ENCODE peak calls at places on chromosomes 4 and X, in five cellular contexts. One of them, this sample, is unnamed. For H3K4me1 and H3K9me3, the result is how much of the 10 kb centered on the place peaks cover.

GRCh38 chrX:51804741-51805140 is 61.5 kb downstream of the GSPT2 start:
- DNase-seq in psoas muscle: no peak
- DNase-seq in heart right ventricle: no peak
- DNase-seq in PC-3: peak
- DNase-seq in astrocyte: no peak
- DNase-seq in this sample: no peak

GRCh38 chr4:7938513-7939376 is 916 bp downstream of the AFAP1 start:
- DNase-seq in psoas muscle: no peak
- DNase-seq in heart right ventricle: peak
- DNase-seq in PC-3: no peak
- DNase-seq in astrocyte: peak
- DNase-seq in this sample: peak

GRCh38 chr4:166174717-166175510 is 301.9 kb downstream of the TLL1 start:
- DNase-seq in psoas muscle: no peak
- DNase-seq in heart right ventricle: no peak
- DNase-seq in PC-3: peak
- DNase-seq in astrocyte: peak
- DNase-seq in this sample: no peak

GRCh38 chr4:83440148-83440814 is 15.3 kb downstream of the HELQ start:
- DNase-seq in psoas muscle: no peak
- DNase-seq in heart right ventricle: no peak
- DNase-seq in PC-3: no peak
- DNase-seq in astrocyte: no peak
- DNase-seq in this sample: no peak

GRCh38 chrX:45689971-45690370 is 489.3 kb upstream of the DIPK2B start:
- DNase-seq in psoas muscle: no peak
- DNase-seq in heart right ventricle: no peak
- DNase-seq in PC-3: no peak
- DNase-seq in astrocyte: no peak
- DNase-seq in this sample: no peak

GRCh38 chr4:68366600-68366999 is 16.7 kb upstream of the YTHDC1 start:
- DNase-seq in psoas muscle: no peak
- DNase-seq in heart right ventricle: no peak
- DNase-seq in PC-3: no peak
- DNase-seq in astrocyte: peak
- DNase-seq in this sample: no peak

GRCh38 chr4:51874551-51874950 is 31.6 kb downstream of the DCUN1D4 start:
- DNase-seq in psoas muscle: no peak
- DNase-seq in heart right ventricle: no peak
- DNase-seq in PC-3: no peak
- DNase-seq in astrocyte: no peak
- DNase-seq in this sample: no peak

GRCh38 chrX:48003367-48003757 is 427 bp downstream of the ZNF182 start:
- DNase-seq in psoas muscle: no peak
- DNase-seq in heart right ventricle: no peak
- DNase-seq in PC-3: no peak
- DNase-seq in astrocyte: no peak
- DNase-seq in this sample: no peak

GRCh38 chrX:103797691-103798090 is 21.1 kb downstream of the PLP1 start:
- DNase-seq in psoas muscle: no peak
- DNase-seq in heart right ventricle: no peak
- DNase-seq in PC-3: peak
- DNase-seq in astrocyte: peak
- DNase-seq in this sample: no peak

GRCh38 chrX:81021478-81021877 is 180.2 kb downstream of the HMGN5 start:
- DNase-seq in psoas muscle: no peak
- DNase-seq in heart right ventricle: no peak
- DNase-seq in PC-3: no peak
- DNase-seq in astrocyte: no peak
- DNase-seq in this sample: no peak

GRCh38 chr4:186009976-186010375 is 59.0 kb upstream of the TLR3 start:
- DNase-seq in psoas muscle: no peak
- DNase-seq in heart right ventricle: no peak
- DNase-seq in PC-3: no peak
- DNase-seq in astrocyte: no peak
- DNase-seq in this sample: no peak

GRCh38 chr4:20428410-20429160 is 176.9 kb downstream of the SLIT2 start:
- DNase-seq in psoas muscle: no peak
- DNase-seq in heart right ventricle: no peak
- DNase-seq in PC-3: peak
- DNase-seq in astrocyte: no peak
- DNase-seq in this sample: no peak

GRCh38 chrX:105190252-105190853 is 30.1 kb downstream of the TEX13A start:
- DNase-seq in psoas muscle: no peak
- DNase-seq in heart right ventricle: no peak
- DNase-seq in PC-3: peak
- DNase-seq in astrocyte: peak
- DNase-seq in this sample: peak

GRCh38 chrX:116232833-116233232 is 62.3 kb downstream of the AGTR2 start:
- DNase-seq in psoas muscle: no peak
- DNase-seq in heart right ventricle: no peak
- DNase-seq in PC-3: peak
- DNase-seq in astrocyte: peak
- DNase-seq in this sample: no peak

GRCh38 chr4:155612074-155612473 is 54.6 kb upstream of the GUCY1A1 start:
- DNase-seq in psoas muscle: no peak
- DNase-seq in heart right ventricle: no peak
- DNase-seq in PC-3: no peak
- DNase-seq in astrocyte: no peak
- DNase-seq in this sample: no peak

GRCh38 chr4:41146716-41147506 is 67.4 kb downstream of the APBB2 start:
- DNase-seq in psoas muscle: peak
- DNase-seq in heart right ventricle: no peak
- DNase-seq in PC-3: no peak
- DNase-seq in astrocyte: peak
- DNase-seq in this sample: peak

GRCh38 chrX:101658661-101659477 is 781 bp downstream of the ARMCX2 start:
- DNase-seq in psoas muscle: peak
- DNase-seq in heart right ventricle: peak
- DNase-seq in PC-3: peak
- DNase-seq in astrocyte: peak
- DNase-seq in this sample: no peak

GRCh38 chr4:42570221-42570620 is 86.7 kb downstream of the ATP8A1 start:
- DNase-seq in psoas muscle: peak
- DNase-seq in heart right ventricle: peak
- DNase-seq in PC-3: no peak
- DNase-seq in astrocyte: no peak
- DNase-seq in this sample: no peak

GRCh38 chr4:4289930-4290850 is at the start of the genes LYAR and ZBTB49:
- DNase-seq in psoas muscle: peak
- DNase-seq in heart right ventricle: peak
- DNase-seq in PC-3: peak
- DNase-seq in astrocyte: peak
- DNase-seq in this sample: peak

GRCh38 chr4:16860506-16860905 is 37.9 kb downstream of the LDB2 start:
- DNase-seq in psoas muscle: no peak
- DNase-seq in heart right ventricle: no peak
- DNase-seq in PC-3: no peak
- DNase-seq in astrocyte: peak
- DNase-seq in this sample: no peak

GRCh38 chr4:76523593-76523992 is 88.6 kb downstream of the SHROOM3 start:
- DNase-seq in psoas muscle: no peak
- DNase-seq in heart right ventricle: peak
- DNase-seq in PC-3: no peak
- DNase-seq in astrocyte: no peak
- DNase-seq in this sample: no peak

GRCh38 chrX:15416133-15416993 is 32.1 kb upstream of the VEGFD start:
- DNase-seq in psoas muscle: no peak
- DNase-seq in heart right ventricle: no peak
- DNase-seq in PC-3: no peak
- DNase-seq in astrocyte: peak
- DNase-seq in this sample: no peak

GRCh38 chrX:136251042-136251991 is at the start of gene MAP7D3:
- DNase-seq in psoas muscle: peak
- DNase-seq in heart right ventricle: peak
- DNase-seq in PC-3: no peak
- DNase-seq in astrocyte: no peak
- DNase-seq in this sample: peak

GRCh38 chr4:66572949-66573348 is 902.7 kb upstream of the EPHA5 start:
- DNase-seq in psoas muscle: no peak
- DNase-seq in heart right ventricle: no peak
- DNase-seq in PC-3: peak
- DNase-seq in astrocyte: peak
- DNase-seq in this sample: no peak

GRCh38 chr4:7328913-7329638 is 105.7 kb downstream of the PSAPL1 start:
- DNase-seq in psoas muscle: peak
- DNase-seq in heart right ventricle: peak
- DNase-seq in PC-3: peak
- DNase-seq in astrocyte: peak
- DNase-seq in this sample: no peak

GRCh38 chr4:42371306-42372063 is 25.8 kb upstream of the SHISA3 start:
- DNase-seq in psoas muscle: no peak
- DNase-seq in heart right ventricle: no peak
- DNase-seq in PC-3: peak
- DNase-seq in astrocyte: peak
- DNase-seq in this sample: peak

GRCh38 chr4:26861434-26862186 is 969 bp downstream of the STIM2 start:
- DNase-seq in psoas muscle: peak
- DNase-seq in heart right ventricle: peak
- DNase-seq in PC-3: peak
- DNase-seq in astrocyte: peak
- DNase-seq in this sample: peak
- H3K4me1 ChIP-seq in psoas muscle: half or more
- H3K4me1 ChIP-seq in heart right ventricle: half or more
- H3K4me1 ChIP-seq in PC-3: under half
- H3K4me1 ChIP-seq in astrocyte: under half
- H3K4me1 ChIP-seq in this sample: under half

GRCh38 chr4:91935217-91935616 is 368.5 kb upstream of the GRID2 start:
- DNase-seq in psoas muscle: no peak
- DNase-seq in heart right ventricle: no peak
- DNase-seq in PC-3: no peak
- DNase-seq in astrocyte: no peak
- DNase-seq in this sample: no peak
- H3K9me3 ChIP-seq in psoas muscle: under half
- H3K9me3 ChIP-seq in heart right ventricle: under half
- H3K9me3 ChIP-seq in PC-3: under half
- H3K9me3 ChIP-seq in astrocyte: under half
- H3K9me3 ChIP-seq in this sample: under half

GRCh38 chr4:1762264-1763010 is 30.7 kb upstream of the FGFR3 start:
- DNase-seq in psoas muscle: no peak
- DNase-seq in heart right ventricle: no peak
- DNase-seq in PC-3: no peak
- DNase-seq in astrocyte: no peak
- DNase-seq in this sample: no peak

GRCh38 chr4:1759818-1760223 is 33.3 kb upstream of the FGFR3 start:
- DNase-seq in psoas muscle: no peak
- DNase-seq in heart right ventricle: no peak
- DNase-seq in PC-3: no peak
- DNase-seq in astrocyte: no peak
- DNase-seq in this sample: no peak

GRCh38 chr4:1759170-1759817 is 33.8 kb upstream of the FGFR3 start:
- DNase-seq in psoas muscle: no peak
- DNase-seq in heart right ventricle: no peak
- DNase-seq in PC-3: no peak
- DNase-seq in astrocyte: no peak
- DNase-seq in this sample: no peak

GRCh38 chr4:1761130-1761688 is 31.9 kb upstream of the FGFR3 start:
- DNase-seq in psoas muscle: no peak
- DNase-seq in heart right ventricle: no peak
- DNase-seq in PC-3: no peak
- DNase-seq in astrocyte: no peak
- DNase-seq in this sample: no peak

DNA sequence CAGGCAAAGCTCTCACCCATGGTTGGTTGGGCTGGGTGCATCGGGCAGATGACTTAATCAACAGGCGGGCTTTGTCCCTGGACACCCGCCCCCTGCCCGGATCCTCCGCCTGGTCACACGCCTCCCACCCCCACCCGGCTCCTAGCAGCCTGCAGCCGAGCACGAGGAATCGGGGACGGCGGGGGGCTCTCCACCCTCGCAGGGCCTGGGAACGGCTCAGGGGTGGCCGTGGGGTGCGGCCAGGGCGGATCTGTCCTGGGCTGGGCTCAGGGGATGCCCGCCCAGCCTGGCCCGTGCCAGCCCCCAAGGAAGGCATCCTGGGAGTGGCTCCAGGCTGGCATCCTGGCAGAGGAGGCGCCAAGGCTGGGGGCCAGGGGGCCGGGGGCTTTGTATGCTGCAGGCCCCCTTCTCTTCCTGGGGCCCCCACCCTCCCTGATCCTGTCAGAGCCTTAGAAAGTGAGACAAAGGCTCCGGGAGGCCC is 32.5 kb upstream of the FGFR3 start:
- DNase-seq in psoas muscle: no peak
- DNase-seq in heart right ventricle: no peak
- DNase-seq in PC-3: no peak
- DNase-seq in astrocyte: no peak
- DNase-seq in this sample: no peak
- H3K4me1 ChIP-seq in psoas muscle: under half
- H3K4me1 ChIP-seq in heart right ventricle: under half
- H3K4me1 ChIP-seq in PC-3: under half
- H3K4me1 ChIP-seq in astrocyte: under half
- H3K4me1 ChIP-seq in this sample: under half

GRCh38 chr4:453267-453666 is 45.7 kb downstream of the ZNF721 start:
- DNase-seq in psoas muscle: no peak
- DNase-seq in heart right ventricle: no peak
- DNase-seq in PC-3: no peak
- DNase-seq in astrocyte: no peak
- DNase-seq in this sample: no peak
- H3K9me3 ChIP-seq in psoas muscle: half or more
- H3K9me3 ChIP-seq in heart right ventricle: under half
- H3K9me3 ChIP-seq in PC-3: half or more
- H3K9me3 ChIP-seq in astrocyte: half or more
- H3K9me3 ChIP-seq in this sample: half or more

GRCh38 chr4:80446664-80447063 is 111.1 kb downstream of the CFAP299 start:
- DNase-seq in psoas muscle: no peak
- DNase-seq in heart right ventricle: no peak
- DNase-seq in PC-3: peak
- DNase-seq in astrocyte: peak
- DNase-seq in this sample: no peak
- H3K4me1 ChIP-seq in psoas muscle: under half
- H3K4me1 ChIP-seq in heart right ventricle: under half
- H3K4me1 ChIP-seq in PC-3: under half
- H3K4me1 ChIP-seq in astrocyte: under half
- H3K4me1 ChIP-seq in this sample: under half

GRCh38 chr4:146522098-146522861 is 540 bp upstream of the SLC10A7 start:
- DNase-seq in psoas muscle: peak
- DNase-seq in heart right ventricle: peak
- DNase-seq in PC-3: peak
- DNase-seq in astrocyte: peak
- DNase-seq in this sample: peak
- H3K9me3 ChIP-seq in psoas muscle: under half
- H3K9me3 ChIP-seq in heart right ventricle: under half
- H3K9me3 ChIP-seq in PC-3: under half
- H3K9me3 ChIP-seq in astrocyte: under half
- H3K9me3 ChIP-seq in this sample: under half

This sample was measured in HAP-1.